ENCODE peak calls at places on chromosomes 5 and 9, in four cellular contexts. A, Q, C and N are unnamed samples.

GRCh38 chr9:71098801-71099200 is 22.6 kb downstream of the TRPM3 start:
- DNase-seq in A (no peak), Q (no peak), C (no peak), N (no peak)

GRCh38 chr5:138276402-138277054 is 2.1 kb upstream of the GFRA3 start:
- DNase-seq in A (no peak), Q (no peak), C (no peak), N (no peak)

GRCh38 chr5:166172597-166172996 is 2118.8 kb upstream of the WWC1 start:
- DNase-seq in A (no peak), Q (no peak), C (no peak), N (no peak)

GRCh38 chr5:85069659-85070640 is 685.3 kb upstream of the EDIL3 start:
- DNase-seq in A (no peak), Q (no peak), C (no peak), N (no peak)

GRCh38 chr5:137516251-137516797 is 17.2 kb upstream of the SPOCK1 start:
- DNase-seq in A (no peak), Q (no peak), C (no peak), N (no peak)

GRCh38 chr9:120619751-120620655 is 40.0 kb upstream of the CDK5RAP2 start:
- DNase-seq in A (peak; percentile 84), Q (peak; percentile 30), C (peak; percentile 78), N (peak; percentile 61)

GRCh38 chr5:96198673-96199072 is 234.4 kb downstream of the PCSK1 start:
- DNase-seq in A (no peak), Q (no peak), C (no peak), N (no peak)

GRCh38 chr9:135609366-135609955 is 29.9 kb downstream of the GLT6D1 start:
- DNase-seq in A (no peak), Q (no peak), C (peak; percentile 3), N (no peak)

GRCh38 chr5:13250450-13251291 is 693.8 kb downstream of the DNAH5 start:
- DNase-seq in A (no peak), Q (no peak), C (no peak), N (no peak)

GRCh38 chr5:113489299-113489698 is 1.0 kb upstream of the MCC start:
- DNase-seq in A (peak; percentile 76), Q (peak; percentile 22), C (no peak), N (peak; percentile 51)

GRCh38 chr9:83622433-83622813 is 520 bp upstream of the IDNK start:
- DNase-seq in A (no peak), Q (no peak), C (no peak), N (no peak)

GRCh38 chr9:33375841-33376321 is 26.5 kb downstream of the AQP7 start:
- DNase-seq in A (no peak), Q (no peak), C (peak; percentile 73), N (no peak)

GRCh38 chr9:130662099-130662926 is 2.1 kb upstream of the PRDM12 start:
- DNase-seq in A (no peak), Q (no peak), C (no peak), N (no peak)

GRCh38 chr9:117682955-117683710 is 21.1 kb upstream of the TLR4 start:
- DNase-seq in A (no peak), Q (no peak), C (no peak), N (no peak)

GRCh38 chr5:31029925-31030324 is 163.6 kb upstream of the CDH6 start:
- DNase-seq in A (no peak), Q (no peak), C (no peak), N (no peak)

GRCh38 chr9:16105576-16105975 is 552.7 kb downstream of the CCDC171 start:
- DNase-seq in A (no peak), Q (no peak), C (no peak), N (no peak)

GRCh38 chr9:81490605-81491331 is 198.6 kb downstream of the TLE1 start:
- DNase-seq in A (no peak), Q (no peak), C (no peak), N (no peak)

GRCh38 chr5:10555134-10555733 is 8.6 kb upstream of the ANKRD33B start:
- DNase-seq in A (no peak), Q (no peak), C (no peak), N (no peak)

GRCh38 chr9:33489070-33489469 is 15.3 kb upstream of the NOL6 start:
- DNase-seq in A (no peak), Q (no peak), C (no peak), N (no peak)

GRCh38 chr5:142472306-142472951 is 147.6 kb upstream of the SPRY4 start:
- DNase-seq in A (no peak), Q (no peak), C (no peak), N (no peak)

GRCh38 chr5:109844695-109845094 is 155.0 kb downstream of the MAN2A1 start:
- DNase-seq in A (no peak), Q (no peak), C (no peak), N (no peak)

GRCh38 chr5:138508958-138509357 is 34.1 kb downstream of the ETF1 start:
- DNase-seq in A (no peak), Q (no peak), C (no peak), N (peak; percentile 9)

GRCh38 chr9:127751269-127752054 is 16.4 kb upstream of the TOR2A start:
- DNase-seq in A (no peak), Q (no peak), C (no peak), N (no peak)

GRCh38 chr5:15877905-15878304 is 301.7 kb downstream of the MARCHF11 start:
- DNase-seq in A (no peak), Q (no peak), C (no peak), N (no peak)

GRCh38 chr5:121596882-121597281 is 254.8 kb upstream of the FTMT start:
- DNase-seq in A (no peak), Q (no peak), C (no peak), N (no peak)

GRCh38 chr5:6470672-6471071 is 22.0 kb downstream of the UBE2QL1 start:
- DNase-seq in A (no peak), Q (no peak), C (no peak), N (no peak)

GRCh38 chr5:39270172-39270848 is 50.9 kb upstream of the FYB1 start:
- DNase-seq in A (no peak), Q (no peak), C (no peak), N (no peak)

GRCh38 chr5:147169399-147169798 is 65.4 kb upstream of the STK32A start:
- DNase-seq in A (no peak), Q (no peak), C (peak; percentile 28), N (peak; percentile 89)

GRCh38 chr5:38022621-38023020 is 182.8 kb upstream of the GDNF start:
- DNase-seq in A (no peak), Q (no peak), C (no peak), N (no peak)

GRCh38 chr9:38371495-38371894 is 21.0 kb upstream of the ALDH1B1 start:
- DNase-seq in A (no peak), Q (no peak), C (peak; percentile 63), N (peak; percentile 63)

GRCh38 chr5:137751869-137752491 is 2.2 kb downstream of the HNRNPA0 start:
- DNase-seq in A (peak; percentile 42), Q (no peak), C (peak; percentile 38), N (peak; percentile 60)

GRCh38 chr5:149735066-149735465 is 5.0 kb downstream of the PPARGC1B start:
- DNase-seq in A (peak; percentile 31), Q (no peak), C (no peak), N (peak; percentile 40)

DNA sequence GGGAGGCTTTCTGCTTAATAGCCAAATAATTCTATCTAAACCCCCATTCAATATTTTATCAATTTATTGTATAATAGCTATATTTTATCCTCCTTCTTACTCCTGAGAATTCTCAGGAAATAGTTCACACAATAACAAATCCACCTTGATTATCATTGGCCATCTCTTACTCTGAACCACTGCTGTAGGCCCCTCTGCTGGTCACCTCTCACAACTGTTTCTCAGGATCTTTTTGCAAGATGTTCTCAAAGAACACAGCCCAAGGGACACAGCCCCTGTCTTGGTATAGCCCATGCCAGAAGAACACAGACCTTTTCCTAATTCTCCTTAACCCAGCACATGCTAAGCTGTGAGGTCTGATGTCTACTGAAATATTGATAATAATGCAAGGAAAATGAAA is 74.9 kb upstream of the HTR4 start:
- DNase-seq in A (no peak), Q (no peak), C (no peak), N (no peak)
- TF ChIP-seq CTCF in A (no peak), Q (peak; percentile 43), C (no peak), N (no peak)

GRCh38 chr5:135505973-135506372 is 29.8 kb downstream of the NEUROG1 start:
- DNase-seq in A (no peak), Q (no peak), C (no peak), N (no peak)
- H3K27me3 ChIP-seq in A (no peaks in the 10 kb centered on the region), Q (peaks cover 3% of the 10 kb centered on the region), C (no peaks in the 10 kb centered on the region), N (peaks cover 18% of the 10 kb centered on the region)

GRCh38 chr9:95182854-95183563 is 134.5 kb downstream of the FANCC start:
- DNase-seq in A (peak; percentile 39), Q (no peak), C (peak; percentile 77), N (peak; percentile 59)
- TF ChIP-seq CTCF in A (peak; percentile 55), Q (peak; percentile 41), C (peak; percentile 43), N (peak; percentile 65)

GRCh38 chr9:101369884-101370531 is 14.8 kb downstream of the BAAT start:
- DNase-seq in A (no peak), Q (no peak), C (no peak), N (no peak)
- H3K27me3 ChIP-seq in A (no peaks in the 10 kb centered on the region), Q (no peaks in the 10 kb centered on the region), C (no peaks in the 10 kb centered on the region), N (no peaks in the 10 kb centered on the region)

GRCh38 chr5:177043958-177044357 is 21.5 kb downstream of the ZNF346 start:
- DNase-seq in A (no peak), Q (no peak), C (no peak), N (no peak)
- TF ChIP-seq CTCF in A (no peak), Q (no peak), C (no peak), N (no peak)

GRCh38 chr5:139689631-139690384 is 41.7 kb downstream of the CXXC5 start:
- DNase-seq in A (peak; percentile 67), Q (no peak), C (no peak), N (no peak)
- H3K27me3 ChIP-seq in A (no peaks in the 10 kb centered on the region), Q (no peaks in the 10 kb centered on the region), C (no peaks in the 10 kb centered on the region), N (no peaks in the 10 kb centered on the region)

GRCh38 chr9:88818495-88819201 is 172.6 kb upstream of the S1PR3 start:
- DNase-seq in A (no peak), Q (peak; percentile 37), C (no peak), N (no peak)

GRCh38 chr9:88819471-88819870 is 171.8 kb upstream of the S1PR3 start:
- DNase-seq in A (no peak), Q (no peak), C (no peak), N (no peak)

GRCh38 chr9:88820055-88820454 is 171.2 kb upstream of the S1PR3 start:
- DNase-seq in A (no peak), Q (no peak), C (no peak), N (no peak)

GRCh38 chr9:88821749-88822106 is 169.5 kb upstream of the S1PR3 start:
- DNase-seq in A (no peak), Q (no peak), C (no peak), N (no peak)

GRCh38 chr9:88821033-88821748 is 170.1 kb upstream of the S1PR3 start:
- DNase-seq in A (no peak), Q (no peak), C (no peak), N (no peak)
- TF ChIP-seq CTCF in A (no peak), Q (no peak), C (no peak), N (no peak)

DNA sequence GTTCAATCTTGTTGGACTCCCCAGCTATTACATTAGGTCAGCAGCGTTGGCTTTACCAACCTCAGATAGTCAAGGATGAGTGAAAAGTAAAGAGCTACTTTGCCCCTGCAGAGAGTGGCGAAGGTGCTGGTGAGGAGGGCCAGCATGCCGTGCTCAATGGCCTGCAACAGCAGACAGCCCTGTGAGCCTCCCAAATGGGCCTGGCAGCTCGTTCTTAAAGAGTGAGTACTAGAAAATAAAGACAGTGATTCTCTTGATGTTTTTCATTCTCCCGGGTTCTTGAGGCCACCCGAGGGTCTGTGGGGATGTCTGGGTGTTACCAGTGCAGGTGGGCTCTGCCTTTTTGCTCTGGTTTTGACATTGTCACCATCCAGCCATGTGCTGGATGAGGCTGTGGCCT is 16.2 kb downstream of the GADD45G start:
- DNase-seq in A (no peak), Q (no peak), C (no peak), N (no peak)
- H3K27me3 ChIP-seq in A (no peaks in the 10 kb centered on the region), Q (no peaks in the 10 kb centered on the region), C (no peaks in the 10 kb centered on the region), N (no peaks in the 10 kb centered on the region)